ENCODE peak calls at places on chromosomes 7 and 10, in five cellular contexts. M, V, J, L and R are unnamed samples.

GRCh38 chr7:46210467-46210866 is 289.4 kb upstream of the IGFBP3 start:
- DNase-seq in J (no peak), M (no peak), L (no peak), V (no peak), R (no peak)

GRCh38 chr7:139700505-139701235 is 77.1 kb downstream of the HIPK2 start:
- DNase-seq in J (no peak), M (no peak), V (no peak), L (no peak), R (no peak)

GRCh38 chr7:55124989-55125875 is 106.4 kb downstream of the EGFR start:
- DNase-seq in L (peak; percentile 39), V (no peak), M (no peak), J (no peak), R (peak; percentile 40)

GRCh38 chr7:142787783-142788182 is 17.0 kb downstream of the PRSS2 start:
- DNase-seq in M (no peak), L (no peak), J (no peak), V (no peak), R (no peak)

GRCh38 chr10:48253970-48254657 is 20.4 kb downstream of the FRMPD2 start:
- DNase-seq in J (no peak), M (no peak), L (no peak), V (no peak), R (no peak)

GRCh38 chr10:23293973-23294372 is 50.6 kb downstream of the C10orf67 start:
- DNase-seq in L (no peak), J (no peak), M (no peak), V (no peak), R (no peak)

GRCh38 chr10:106450966-106451365 is 713.5 kb downstream of the SORCS1 start:
- DNase-seq in L (no peak), M (no peak), J (no peak), V (no peak), R (no peak)

GRCh38 chr7:16099302-16099832 is 322.0 kb downstream of the CRPPA start:
- DNase-seq in L (no peak), M (no peak), J (no peak), V (no peak), R (no peak)

GRCh38 chr7:134565643-134566136 is 16.8 kb downstream of the AKR1B15 start:
- DNase-seq in J (no peak), L (no peak), V (no peak), M (no peak), R (no peak)

GRCh38 chr7:114026486-114027089 is 107.8 kb upstream of the PPP1R3A start:
- DNase-seq in M (no peak), L (peak; percentile 63), J (peak; percentile 80), V (no peak), R (peak; percentile 36)

GRCh38 chr10:116444527-116445142 is 17.0 kb downstream of the PNLIPRP3 start:
- DNase-seq in V (peak; percentile 3), L (peak; percentile 23), M (peak; percentile 31), J (peak; percentile 44), R (peak; percentile 50)

GRCh38 chr7:73856941-73857340 is 4.0 kb upstream of the TMEM270 start:
- DNase-seq in J (no peak), V (no peak), L (no peak), M (no peak), R (no peak)

GRCh38 chr7:74063223-74063641 is 20.4 kb upstream of the LIMK1 start:
- DNase-seq in L (no peak), J (no peak), M (no peak), V (no peak), R (no peak)

GRCh38 chr7:92621641-92622429 is 31.6 kb upstream of the FAM133B start:
- DNase-seq in J (no peak), V (peak; percentile 38), L (no peak), M (no peak), R (no peak)

GRCh38 chr10:119209736-119210355 is 2.5 kb downstream of the GRK5 start:
- DNase-seq in L (no peak), V (no peak), M (no peak), J (no peak), R (no peak)

GRCh38 chr7:44415047-44415446 is 75.4 kb downstream of the NUDCD3 start:
- DNase-seq in J (no peak), V (no peak), M (no peak), L (no peak), R (no peak)

GRCh38 chr7:157422279-157422678 is 85.5 kb downstream of the DNAJB6 start:
- DNase-seq in J (no peak), V (no peak), L (no peak), M (no peak), R (no peak)

GRCh38 chr7:73919694-73920375 is 58.9 kb downstream of the TMEM270 start:
- DNase-seq in V (no peak), J (no peak), M (no peak), L (no peak), R (no peak)

GRCh38 chr10:47046321-47047126 is 135.3 kb downstream of the PTPN20 start:
- DNase-seq in J (no peak), V (no peak), M (peak; percentile 5), L (no peak), R (no peak)

GRCh38 chr7:4531236-4531635 is 150.9 kb upstream of the FOXK1 start:
- DNase-seq in J (no peak), L (no peak), M (peak; percentile 25), V (no peak), R (no peak)

GRCh38 chr7:55573526-55573925 is 1.2 kb upstream of the VOPP1 start:
- DNase-seq in J (no peak), M (no peak), L (no peak), V (no peak), R (no peak)

GRCh38 chr10:63437334-63437949 is 28.3 kb downstream of the JMJD1C start:
- DNase-seq in M (no peak), J (peak; percentile 17), V (no peak), L (no peak), R (no peak)

GRCh38 chr7:98213874-98214810 is 2.9 kb downstream of the BHLHA15 start:
- DNase-seq in V (no peak), M (peak; percentile 7), J (no peak), L (no peak), R (no peak)

GRCh38 chr7:30660331-30661255 is 21.7 kb downstream of the CRHR2 start:
- DNase-seq in M (no peak), L (no peak), V (no peak), J (no peak), R (no peak)

GRCh38 chr10:11832042-11832441 is 8.9 kb downstream of the PROSER2 start:
- DNase-seq in L (peak; percentile 78), M (no peak), V (no peak), J (no peak), R (no peak)

GRCh38 chr10:72087969-72088878 is at the start of gene SPOCK2:
- DNase-seq in J (no peak), M (peak; percentile 40), V (no peak), L (no peak), R (no peak)

GRCh38 chr7:97565665-97566064 is 166.2 kb upstream of the TAC1 start:
- DNase-seq in V (no peak), J (no peak), M (no peak), L (no peak), R (no peak)

GRCh38 chr10:110431659-110432058 is 66.0 kb upstream of the DUSP5 start:
- DNase-seq in J (no peak), V (no peak), L (no peak), M (peak; percentile 2), R (no peak)

GRCh38 chr10:79331226-79331625 is 16.0 kb upstream of the PPIF start:
- DNase-seq in J (no peak), M (no peak), V (no peak), L (no peak), R (no peak)

GRCh38 chr10:70481831-70482530 is 3.4 kb downstream of the PALD1 start:
- DNase-seq in V (no peak), L (no peak), M (no peak), J (no peak), R (no peak)

GRCh38 chr7:30595461-30596042 is 874 bp downstream of the GARS1 start:
- DNase-seq in M (no peak), L (no peak), J (peak; percentile 26), V (peak; percentile 1), R (no peak)

GRCh38 chr10:2953495-2953894 is 113.9 kb upstream of the PFKP start:
- DNase-seq in M (no peak), V (no peak), J (no peak), L (no peak), R (no peak)

GRCh38 chr7:135745702-135746312 is 2.8 kb downstream of the FAM180A start:
- DNase-seq in J (peak; percentile 61), L (no peak), M (no peak), V (no peak), R (peak; percentile 32)
- TF ChIP-seq ESRRA in J (peak; percentile 34), L (no peak), M (no peak), V (no peak), R (no peak)

GRCh38 chr7:119320316-119320715 is 952.7 kb upstream of the KCND2 start:
- DNase-seq in J (no peak), V (no peak), M (no peak), L (no peak), R (no peak)
- TF ChIP-seq ESRRA in J (no peak), V (no peak), M (no peak), L (no peak), R (no peak)

DNA sequence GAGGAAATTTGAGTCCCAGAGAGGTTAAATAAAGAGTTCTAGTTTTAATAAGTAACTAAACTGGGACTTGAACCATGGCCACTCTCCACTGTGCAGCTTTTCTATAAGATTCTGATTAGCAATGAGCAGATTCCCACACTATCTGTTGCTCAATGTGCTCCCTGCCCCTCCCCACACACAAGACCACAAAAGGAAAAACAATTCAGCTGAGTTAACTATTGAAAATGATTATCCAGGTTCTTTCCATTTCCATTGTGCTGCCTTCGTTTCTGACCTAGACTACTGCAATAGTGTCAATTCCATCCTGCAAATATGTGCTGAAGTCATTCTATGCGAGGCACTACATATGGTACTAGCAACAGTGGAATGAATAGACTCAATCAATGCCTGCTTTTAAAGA is 97.1 kb downstream of the SEMA3C start:
- DNase-seq in J (no peak), L (peak; percentile 35), V (no peak), M (no peak), R (no peak)
- TF ChIP-seq ESRRA in J (no peak), L (no peak), V (no peak), M (no peak), R (no peak)

GRCh38 chr10:101894742-101895141 is 51.1 kb upstream of the KCNIP2 start:
- DNase-seq in J (no peak), M (no peak), L (peak; percentile 23), V (no peak), R (no peak)

GRCh38 chr10:101894266-101894665 is 50.7 kb upstream of the KCNIP2 start:
- DNase-seq in V (no peak), M (no peak), J (no peak), L (no peak), R (no peak)

GRCh38 chr10:101895781-101896180 is 52.2 kb upstream of the KCNIP2 start:
- DNase-seq in L (no peak), V (no peak), J (no peak), M (no peak), R (no peak)

GRCh38 chr10:101897633-101898032 is 54.0 kb upstream of the KCNIP2 start:
- DNase-seq in M (no peak), V (no peak), L (no peak), J (no peak), R (no peak)

DNA sequence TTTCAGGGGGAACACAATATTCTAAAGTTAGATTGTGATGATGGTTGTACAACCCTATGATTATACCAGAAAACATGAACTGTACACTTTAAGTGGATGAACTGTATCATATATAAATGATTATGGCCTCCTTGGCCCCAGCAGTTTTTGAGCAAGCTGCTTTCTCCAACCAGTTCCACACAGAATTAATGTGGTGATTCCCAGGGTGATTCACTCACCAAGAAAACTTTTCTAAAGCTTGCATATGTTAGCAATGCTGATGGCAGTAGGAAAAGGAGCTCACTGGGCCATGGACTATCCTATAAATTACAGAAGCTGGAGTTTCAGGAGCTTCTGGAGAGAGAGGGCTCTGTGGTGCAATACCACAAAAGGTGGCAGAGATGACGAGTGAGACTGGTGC is 52.9 kb upstream of the KCNIP2 start:
- DNase-seq in L (no peak), M (no peak), V (no peak), J (no peak), R (no peak)
- TF ChIP-seq ESRRA in L (no peak), M (no peak), V (no peak), J (no peak), R (no peak)